ENCODE peak calls at places on chromosomes 2 and 18, in five cellular contexts. K is stimulated activated CD8-positive, alpha-beta memory T cell treated with anti-CD3 and anti-CD28 coated beads, Interleukin-4, amount 100 ng/mL, for 24 hours; E is hepatocyte; V is HCT116; A is KBM-7. T is an unnamed sample.

GRCh38 chr2:104873689-104874054 is 19.8 kb downstream of the POU3F3 start:
- DNase-seq in K (no peak), E (no peak), V (no peak), A (no peak), T (no peak)

GRCh38 chr2:63856302-63856600 is 14.6 kb downstream of the UGP2 start:
- DNase-seq in K (no peak), E (no peak), V (no peak), A (peak), T (no peak)

GRCh38 chr2:3651686-3652516 is 6.1 kb upstream of the ALLC start:
- DNase-seq in K (peak), E (peak), V (no peak), A (peak), T (peak)

GRCh38 chr2:191926671-191927070 is 79.8 kb upstream of the CAVIN2 start:
- DNase-seq in K (no peak), E (no peak), V (no peak), A (no peak), T (no peak)

GRCh38 chr2:1310866-1311265 is 102.4 kb upstream of the TPO start:
- DNase-seq in K (no peak), E (no peak), V (no peak), A (no peak), T (no peak)

GRCh38 chr2:43370705-43371104 is 144.3 kb upstream of the ZFP36L2 start:
- DNase-seq in K (no peak), E (no peak), V (no peak), A (no peak), T (no peak)

GRCh38 chr2:129791651-129792050 is 187.8 kb upstream of the RAB6C start:
- DNase-seq in K (no peak), E (no peak), V (no peak), A (no peak), T (no peak)

GRCh38 chr2:88090446-88091283 is 23.0 kb downstream of the SMYD1 start:
- DNase-seq in K (peak), E (no peak), V (no peak), A (peak), T (peak)

GRCh38 chr2:217316743-217317142 is 456.9 kb upstream of the TNP1 start:
- DNase-seq in K (no peak), E (no peak), V (no peak), A (peak), T (peak)

GRCh38 chr2:230814616-230815015 is 50.1 kb upstream of the ITM2C start:
- DNase-seq in K (no peak), E (peak), V (no peak), A (peak), T (peak)

GRCh38 chr18:7568426-7568825 is 1.3 kb downstream of the PTPRM start:
- DNase-seq in K (no peak), E (peak), V (no peak), A (peak), T (no peak)

GRCh38 chr2:218806346-218806978 is 24.5 kb downstream of the CYP27A1 start:
- DNase-seq in K (no peak), E (peak), V (no peak), A (peak), T (peak)

GRCh38 chr2:42474765-42475454 is 18.9 kb downstream of the KCNG3 start:
- DNase-seq in K (no peak), E (no peak), V (no peak), A (no peak), T (no peak)

GRCh38 chr2:181953773-181954537 is 31.7 kb upstream of the PPP1R1C start:
- DNase-seq in K (peak), E (peak), V (peak), A (peak), T (peak)

GRCh38 chr18:48408727-48409590 is at the start of gene ZBTB7C:
- DNase-seq in K (no peak), E (peak), V (no peak), A (no peak), T (peak)

GRCh38 chr18:45251236-45251635 is 364.0 kb upstream of the SLC14A2 start:
- DNase-seq in K (no peak), E (no peak), V (no peak), A (no peak), T (no peak)

GRCh38 chr18:36297419-36298112 is at the start of gene FHOD3:
- DNase-seq in K (no peak), E (peak), V (no peak), A (peak), T (no peak)

GRCh38 chr2:46097714-46098480 is 199.3 kb upstream of the EPAS1 start:
- DNase-seq in K (no peak), E (peak), V (peak), A (peak), T (no peak)

GRCh38 chr2:166609183-166609959 is 115.3 kb upstream of the SCN7A start:
- DNase-seq in K (no peak), E (peak), V (no peak), A (no peak), T (no peak)

GRCh38 chr2:3489449-3490115 is 29.7 kb downstream of the ADI1 start:
- DNase-seq in K (no peak), E (no peak), V (no peak), A (no peak), T (no peak)

GRCh38 chr2:101190753-101191516 is 39.8 kb upstream of the TBC1D8 start:
- DNase-seq in K (no peak), E (no peak), V (no peak), A (peak), T (peak)

GRCh38 chr2:215365184-215365658 is 53.4 kb downstream of the ATIC start:
- DNase-seq in K (no peak), E (no peak), V (no peak), A (no peak), T (no peak)

GRCh38 chr18:62434798-62435197 is 88.0 kb upstream of the ZCCHC2 start:
- DNase-seq in K (no peak), E (no peak), V (no peak), A (no peak), T (no peak)

GRCh38 chr2:50614056-50614455 is 417.9 kb downstream of the NRXN1 start:
- DNase-seq in K (no peak), E (no peak), V (no peak), A (no peak), T (no peak)

GRCh38 chr2:192122946-192123345 is 71.8 kb downstream of the TMEFF2 start:
- DNase-seq in K (no peak), E (no peak), V (no peak), A (no peak), T (no peak)

GRCh38 chr2:37809931-37810570 is 115.0 kb upstream of the RMDN2 start:
- DNase-seq in K (no peak), E (no peak), V (no peak), A (no peak), T (no peak)

GRCh38 chr2:1455466-1455865 is 42.2 kb downstream of the TPO start:
- DNase-seq in K (no peak), E (no peak), V (no peak), A (no peak), T (no peak)

GRCh38 chr18:22773944-22774343 is 159.2 kb upstream of the RBBP8 start:
- DNase-seq in K (no peak), E (no peak), V (no peak), A (no peak), T (no peak)

GRCh38 chr2:231554748-231555545 is 24.7 kb upstream of the NMUR1 start:
- DNase-seq in K (no peak), E (peak), V (no peak), A (peak), T (peak)

GRCh38 chr2:144382848-144383247 is 137.1 kb downstream of the ZEB2 start:
- DNase-seq in K (no peak), E (no peak), V (no peak), A (peak), T (peak)